ENCODE peak calls at places on chromosomes 5 and 9, in four cellular contexts. M is K562, K is HepG2, S is H1. Q is an unnamed sample.

GRCh38 chr5:124574521-124575436 is 171.7 kb downstream of the ZNF608 start:
- DNase-seq in M (no peak), K (no peak), S (no peak), Q (no peak)

GRCh38 chr5:56369333-56369947 is 136.3 kb upstream of the ANKRD55 start:
- DNase-seq in M (no peak), K (no peak), S (no peak), Q (no peak)

GRCh38 chr5:56638061-56638621 is 177.2 kb upstream of the MAP3K1 start:
- DNase-seq in M (no peak), K (peak), S (no peak), Q (peak)

GRCh38 chr5:37886207-37886905 is 46.5 kb upstream of the GDNF start:
- DNase-seq in M (no peak), K (no peak), S (no peak), Q (no peak)

GRCh38 chr5:150149618-150150017 is 6.0 kb downstream of the PDGFRB start:
- DNase-seq in M (no peak), K (no peak), S (no peak), Q (no peak)

GRCh38 chr9:36436909-36437308 is 36.8 kb upstream of the RNF38 start:
- DNase-seq in M (no peak), K (no peak), S (no peak), Q (peak)

GRCh38 chr5:96336351-96336985 is 96.6 kb downstream of the PCSK1 start:
- DNase-seq in M (peak), K (peak), S (peak), Q (peak)

GRCh38 chr5:88734191-88734640 is 148.8 kb downstream of the MEF2C start:
- DNase-seq in M (peak), K (no peak), S (no peak), Q (peak)

GRCh38 chr9:96566401-96567202 is 53.0 kb downstream of the CDC14B start:
- DNase-seq in M (peak), K (peak), S (peak), Q (no peak)

GRCh38 chr5:176850371-176851245 is 40.2 kb downstream of the UNC5A start:
- DNase-seq in M (no peak), K (no peak), S (no peak), Q (no peak)

GRCh38 chr5:100505984-100506670 is 29.0 kb upstream of the FAM174A start:
- DNase-seq in M (no peak), K (no peak), S (no peak), Q (peak)

GRCh38 chr5:143887302-143887638 is 75.3 kb downstream of the HMHB1 start:
- DNase-seq in M (no peak), K (no peak), S (no peak), Q (peak)

GRCh38 chr9:99948896-99949295 is 42.4 kb downstream of the STX17 start:
- DNase-seq in M (no peak), K (no peak), S (no peak), Q (peak)

GRCh38 chr5:125492977-125493376 is 746.5 kb upstream of the ZNF608 start:
- DNase-seq in M (no peak), K (no peak), S (no peak), Q (no peak)

GRCh38 chr5:122142480-122142879 is 13.1 kb downstream of the ZNF474 start:
- DNase-seq in M (no peak), K (no peak), S (no peak), Q (no peak)

GRCh38 chr9:89623925-89624420 is 19.2 kb downstream of the GADD45G start:
- DNase-seq in M (no peak), K (no peak), S (no peak), Q (no peak)

GRCh38 chr5:93307557-93307956 is 273.5 kb downstream of the NR2F1-AS1 start:
- DNase-seq in M (no peak), K (no peak), S (no peak), Q (peak)

GRCh38 chr9:88652876-88653275 is 117.9 kb downstream of the NXNL2 start:
- DNase-seq in M (no peak), K (no peak), S (no peak), Q (no peak)

GRCh38 chr5:180070726-180071417 is 687 bp downstream of the RNF130 start:
- DNase-seq in M (peak), K (no peak), S (no peak), Q (peak)
- TF ChIP-seq EZH2 in M (no peak), K (no peak), S (peak), Q (no peak)

GRCh38 chr5:115627295-115627825 is 1.5 kb upstream of the TMED7 start:
- DNase-seq in M (no peak), K (no peak), S (no peak), Q (no peak)
- TF ChIP-seq JUN in M (no peak), K (no peak), S (no peak), Q (no peak)

GRCh38 chr9:120875954-120876841 is 790 bp downstream of the PHF19 start:
- DNase-seq in M (peak), K (peak), S (peak), Q (peak)
- TF ChIP-seq POLR2AphosphoS5 in M (no peak), K (no peak), S (peak), Q (no peak)

GRCh38 chr9:125953314-125954019 is 206.3 kb downstream of the PBX3 start:
- DNase-seq in M (no peak), K (peak), S (no peak), Q (no peak)
- TF ChIP-seq EZH2 in M (no peak), K (no peak), S (no peak), Q (no peak)

DNA sequence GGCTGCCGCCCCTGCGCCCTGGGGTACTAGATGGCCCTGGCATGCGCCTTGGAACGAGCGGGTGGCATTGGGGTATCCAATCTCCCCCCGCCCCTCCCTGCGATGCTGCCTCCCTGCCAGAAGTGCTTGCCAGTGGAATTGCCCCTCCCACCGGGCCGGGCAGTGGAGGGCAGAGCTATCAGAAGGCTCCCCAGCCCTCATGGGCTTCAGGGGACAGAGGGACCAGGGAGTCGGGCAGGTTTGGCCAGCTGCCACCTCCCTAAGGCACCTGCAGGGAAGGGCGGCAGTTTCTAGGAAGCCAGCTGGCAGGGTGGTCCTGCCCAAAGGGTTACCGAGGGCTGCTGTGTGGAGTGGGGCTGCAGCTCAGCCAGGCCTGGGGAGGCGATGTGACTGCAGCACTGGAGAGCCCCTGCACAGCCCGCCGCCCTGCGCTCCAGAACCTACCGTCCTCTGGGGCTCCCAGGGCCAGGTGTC is 52.8 kb upstream of the EGFL7 start:
- DNase-seq in M (no peak), K (no peak), S (no peak), Q (no peak)
- TF ChIP-seq JUN in M (no peak), K (no peak), S (no peak), Q (no peak)

GRCh38 chr5:77282337-77283027 is 72.0 kb downstream of the PDE8B start:
- DNase-seq in M (no peak), K (no peak), S (no peak), Q (no peak)
- TF ChIP-seq POLR2AphosphoS5 in M (no peak), K (no peak), S (no peak), Q (no peak)

GRCh38 chr9:110256392-110257096 is at the start of gene TXN:
- DNase-seq in M (peak), K (peak), S (peak), Q (peak)
- TF ChIP-seq EZH2 in M (no peak), K (no peak), S (peak), Q (no peak)

Q was measured in endothelial cell of umbilical vein.